ENCODE peak calls at places on chromosomes 4 and X, in eight cellular contexts. One of them, this sample, is unnamed.

GRCh38 chrX:65463550-65463949 is 71.0 kb downstream of the LAS1L start:
- DNase-seq in cardiac fibroblast: peak
- DNase-seq in nephron progenitor cell: no peak
- DNase-seq in heart right ventricle: no peak
- DNase-seq in pancreas: no peak
- DNase-seq in WERI-Rb-1: no peak
- DNase-seq in Panc1: no peak
- DNase-seq in epithelial cell of esophagus: no peak
- DNase-seq in this sample: no peak

GRCh38 chr4:41360214-41360910 is 103.6 kb downstream of the UCHL1 start:
- DNase-seq in cardiac fibroblast: peak
- DNase-seq in nephron progenitor cell: peak
- DNase-seq in heart right ventricle: peak
- DNase-seq in pancreas: peak
- DNase-seq in WERI-Rb-1: peak
- DNase-seq in Panc1: no peak
- DNase-seq in epithelial cell of esophagus: peak
- DNase-seq in this sample: peak

GRCh38 chr4:52704133-52704532 is 45.0 kb upstream of the USP46 start:
- DNase-seq in cardiac fibroblast: peak
- DNase-seq in nephron progenitor cell: no peak
- DNase-seq in heart right ventricle: no peak
- DNase-seq in pancreas: no peak
- DNase-seq in WERI-Rb-1: no peak
- DNase-seq in Panc1: no peak
- DNase-seq in epithelial cell of esophagus: peak
- DNase-seq in this sample: no peak

GRCh38 chr4:3386486-3386885 is 55.3 kb upstream of the HGFAC start:
- DNase-seq in cardiac fibroblast: no peak
- DNase-seq in nephron progenitor cell: no peak
- DNase-seq in heart right ventricle: no peak
- DNase-seq in pancreas: no peak
- DNase-seq in WERI-Rb-1: no peak
- DNase-seq in Panc1: no peak
- DNase-seq in epithelial cell of esophagus: peak
- DNase-seq in this sample: no peak

GRCh38 chr4:17702666-17703065 is 78.8 kb downstream of the FAM184B start:
- DNase-seq in cardiac fibroblast: no peak
- DNase-seq in nephron progenitor cell: no peak
- DNase-seq in heart right ventricle: no peak
- DNase-seq in pancreas: no peak
- DNase-seq in WERI-Rb-1: peak
- DNase-seq in Panc1: no peak
- DNase-seq in epithelial cell of esophagus: no peak
- DNase-seq in this sample: no peak

GRCh38 chr4:159206427-159206871 is 103.6 kb downstream of the RAPGEF2 start:
- DNase-seq in cardiac fibroblast: peak
- DNase-seq in nephron progenitor cell: no peak
- DNase-seq in heart right ventricle: no peak
- DNase-seq in pancreas: no peak
- DNase-seq in WERI-Rb-1: no peak
- DNase-seq in Panc1: no peak
- DNase-seq in epithelial cell of esophagus: peak
- DNase-seq in this sample: no peak

GRCh38 chr4:23697001-23697528 is 192.8 kb downstream of the PPARGC1A start:
- DNase-seq in cardiac fibroblast: no peak
- DNase-seq in nephron progenitor cell: no peak
- DNase-seq in heart right ventricle: no peak
- DNase-seq in pancreas: no peak
- DNase-seq in WERI-Rb-1: peak
- DNase-seq in Panc1: no peak
- DNase-seq in epithelial cell of esophagus: no peak
- DNase-seq in this sample: no peak

GRCh38 chr4:139921551-139922184 is 232.3 kb downstream of the MAML3 start:
- DNase-seq in cardiac fibroblast: no peak
- DNase-seq in nephron progenitor cell: no peak
- DNase-seq in heart right ventricle: no peak
- DNase-seq in pancreas: peak
- DNase-seq in WERI-Rb-1: peak
- DNase-seq in Panc1: no peak
- DNase-seq in epithelial cell of esophagus: no peak
- DNase-seq in this sample: peak

GRCh38 chr4:149884046-149884445 is 68.4 kb upstream of the IQCM start:
- DNase-seq in cardiac fibroblast: no peak
- DNase-seq in nephron progenitor cell: no peak
- DNase-seq in heart right ventricle: peak
- DNase-seq in pancreas: no peak
- DNase-seq in WERI-Rb-1: no peak
- DNase-seq in Panc1: no peak
- DNase-seq in epithelial cell of esophagus: peak
- DNase-seq in this sample: no peak

GRCh38 chr4:68719075-68719473 is 48.6 kb upstream of the UGT2B15 start:
- DNase-seq in cardiac fibroblast: no peak
- DNase-seq in nephron progenitor cell: no peak
- DNase-seq in heart right ventricle: no peak
- DNase-seq in pancreas: no peak
- DNase-seq in WERI-Rb-1: no peak
- DNase-seq in Panc1: no peak
- DNase-seq in epithelial cell of esophagus: no peak
- DNase-seq in this sample: no peak

GRCh38 chr4:106766519-106766918 is 269.6 kb downstream of the DKK2 start:
- DNase-seq in cardiac fibroblast: peak
- DNase-seq in nephron progenitor cell: no peak
- DNase-seq in heart right ventricle: no peak
- DNase-seq in pancreas: no peak
- DNase-seq in WERI-Rb-1: no peak
- DNase-seq in Panc1: no peak
- DNase-seq in epithelial cell of esophagus: no peak
- DNase-seq in this sample: no peak

GRCh38 chr4:47784222-47784621 is 53.6 kb downstream of the CORIN start:
- DNase-seq in cardiac fibroblast: no peak
- DNase-seq in nephron progenitor cell: no peak
- DNase-seq in heart right ventricle: no peak
- DNase-seq in pancreas: no peak
- DNase-seq in WERI-Rb-1: no peak
- DNase-seq in Panc1: no peak
- DNase-seq in epithelial cell of esophagus: peak
- DNase-seq in this sample: no peak

GRCh38 chrX:63503541-63503940 is 152.4 kb upstream of the SPIN4 start:
- DNase-seq in cardiac fibroblast: peak
- DNase-seq in nephron progenitor cell: no peak
- DNase-seq in heart right ventricle: no peak
- DNase-seq in pancreas: no peak
- DNase-seq in WERI-Rb-1: no peak
- DNase-seq in Panc1: no peak
- DNase-seq in epithelial cell of esophagus: peak
- DNase-seq in this sample: no peak

GRCh38 chr4:13910556-13910955 is 283.0 kb upstream of the BOD1L1 start:
- DNase-seq in cardiac fibroblast: no peak
- DNase-seq in nephron progenitor cell: no peak
- DNase-seq in heart right ventricle: no peak
- DNase-seq in pancreas: no peak
- DNase-seq in WERI-Rb-1: no peak
- DNase-seq in Panc1: no peak
- DNase-seq in epithelial cell of esophagus: no peak
- DNase-seq in this sample: no peak

GRCh38 chr4:11228575-11228974 is 200.1 kb downstream of the HS3ST1 start:
- DNase-seq in cardiac fibroblast: peak
- DNase-seq in nephron progenitor cell: no peak
- DNase-seq in heart right ventricle: no peak
- DNase-seq in pancreas: no peak
- DNase-seq in WERI-Rb-1: no peak
- DNase-seq in Panc1: no peak
- DNase-seq in epithelial cell of esophagus: peak
- DNase-seq in this sample: no peak

GRCh38 chrX:30620980-30621716 is 32.1 kb upstream of the GK start:
- DNase-seq in cardiac fibroblast: peak
- DNase-seq in nephron progenitor cell: no peak
- DNase-seq in heart right ventricle: no peak
- DNase-seq in pancreas: no peak
- DNase-seq in WERI-Rb-1: no peak
- DNase-seq in Panc1: no peak
- DNase-seq in epithelial cell of esophagus: peak
- DNase-seq in this sample: no peak

GRCh38 chrX:30615229-30615628 is 37.7 kb upstream of the TASL start:
- DNase-seq in cardiac fibroblast: peak
- DNase-seq in nephron progenitor cell: no peak
- DNase-seq in heart right ventricle: no peak
- DNase-seq in pancreas: no peak
- DNase-seq in WERI-Rb-1: no peak
- DNase-seq in Panc1: no peak
- DNase-seq in epithelial cell of esophagus: peak
- DNase-seq in this sample: no peak

GRCh38 chrX:30620125-30620524 is 33.1 kb upstream of the GK start:
- DNase-seq in cardiac fibroblast: no peak
- DNase-seq in nephron progenitor cell: no peak
- DNase-seq in heart right ventricle: no peak
- DNase-seq in pancreas: no peak
- DNase-seq in WERI-Rb-1: no peak
- DNase-seq in Panc1: no peak
- DNase-seq in epithelial cell of esophagus: no peak
- DNase-seq in this sample: no peak

GRCh38 chrX:30622361-30622760 is 30.9 kb upstream of the GK start:
- DNase-seq in cardiac fibroblast: no peak
- DNase-seq in nephron progenitor cell: no peak
- DNase-seq in heart right ventricle: no peak
- DNase-seq in pancreas: no peak
- DNase-seq in WERI-Rb-1: no peak
- DNase-seq in Panc1: no peak
- DNase-seq in epithelial cell of esophagus: no peak
- DNase-seq in this sample: no peak

DNA sequence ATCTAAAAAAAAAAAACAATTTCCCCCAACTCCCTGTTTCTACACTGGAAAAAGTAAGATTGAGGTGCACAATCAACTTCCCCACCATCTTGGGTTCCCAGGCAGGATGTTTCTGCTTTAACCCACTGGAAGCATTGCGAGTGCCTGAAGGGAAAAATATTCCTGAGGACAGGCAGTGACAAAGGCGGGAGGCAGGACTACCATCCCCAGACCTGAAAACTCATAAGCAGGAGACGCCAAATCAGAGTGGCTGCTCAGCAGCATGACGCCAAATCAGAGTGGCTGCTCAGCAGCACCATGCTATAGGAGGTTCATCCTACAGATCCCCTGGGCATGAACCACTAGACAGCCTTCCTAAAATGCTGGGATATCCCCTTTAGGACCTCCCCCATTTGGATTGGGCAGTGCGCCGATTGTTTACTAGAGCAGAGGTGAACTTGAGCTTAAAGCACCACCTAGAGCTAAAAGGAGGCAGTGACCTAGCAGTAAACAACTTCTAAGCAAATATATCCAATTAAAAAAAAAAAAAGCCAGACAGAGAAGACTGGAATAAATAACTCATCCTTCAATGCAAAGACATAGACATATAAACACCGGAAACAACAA is 35.0 kb upstream of the GK start:
- DNase-seq in cardiac fibroblast: peak
- DNase-seq in nephron progenitor cell: no peak
- DNase-seq in heart right ventricle: no peak
- DNase-seq in pancreas: no peak
- DNase-seq in WERI-Rb-1: no peak
- DNase-seq in Panc1: no peak
- DNase-seq in epithelial cell of esophagus: peak
- DNase-seq in this sample: no peak
- TF ChIP-seq CTCF in cardiac fibroblast: no peak
- TF ChIP-seq CTCF in nephron progenitor cell: no peak
- TF ChIP-seq CTCF in heart right ventricle: no peak
- TF ChIP-seq CTCF in pancreas: no peak
- TF ChIP-seq CTCF in WERI-Rb-1: no peak
- TF ChIP-seq CTCF in Panc1: peak
- TF ChIP-seq CTCF in epithelial cell of esophagus: no peak
- TF ChIP-seq CTCF in this sample: no peak

DNA sequence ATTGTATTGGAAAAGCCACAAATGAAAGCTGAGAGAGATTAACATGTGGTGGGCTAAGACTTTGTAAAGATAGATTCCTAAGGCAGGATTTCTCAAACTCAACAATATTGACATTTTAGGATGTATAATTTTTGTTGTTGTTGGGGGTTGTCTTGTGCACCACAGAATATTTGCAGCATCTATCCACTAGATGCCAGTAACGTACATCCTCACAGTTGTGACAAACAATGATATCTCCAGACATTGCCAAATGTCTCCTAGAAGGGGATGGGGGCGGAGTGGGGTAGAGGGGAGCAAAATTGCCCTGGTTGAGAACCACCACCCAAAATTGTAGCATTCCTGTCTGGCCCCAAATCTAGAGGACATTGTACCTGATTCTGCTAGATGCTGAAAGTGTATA is 14.7 kb upstream of the CBR4 start:
- DNase-seq in cardiac fibroblast: peak
- DNase-seq in nephron progenitor cell: no peak
- DNase-seq in heart right ventricle: no peak
- DNase-seq in pancreas: no peak
- DNase-seq in WERI-Rb-1: peak
- DNase-seq in Panc1: no peak
- DNase-seq in epithelial cell of esophagus: peak
- DNase-seq in this sample: no peak
- TF ChIP-seq CTCF in cardiac fibroblast: peak
- TF ChIP-seq CTCF in nephron progenitor cell: peak
- TF ChIP-seq CTCF in heart right ventricle: peak
- TF ChIP-seq CTCF in pancreas: peak
- TF ChIP-seq CTCF in WERI-Rb-1: peak
- TF ChIP-seq CTCF in Panc1: peak
- TF ChIP-seq CTCF in epithelial cell of esophagus: peak
- TF ChIP-seq CTCF in this sample: peak

DNA sequence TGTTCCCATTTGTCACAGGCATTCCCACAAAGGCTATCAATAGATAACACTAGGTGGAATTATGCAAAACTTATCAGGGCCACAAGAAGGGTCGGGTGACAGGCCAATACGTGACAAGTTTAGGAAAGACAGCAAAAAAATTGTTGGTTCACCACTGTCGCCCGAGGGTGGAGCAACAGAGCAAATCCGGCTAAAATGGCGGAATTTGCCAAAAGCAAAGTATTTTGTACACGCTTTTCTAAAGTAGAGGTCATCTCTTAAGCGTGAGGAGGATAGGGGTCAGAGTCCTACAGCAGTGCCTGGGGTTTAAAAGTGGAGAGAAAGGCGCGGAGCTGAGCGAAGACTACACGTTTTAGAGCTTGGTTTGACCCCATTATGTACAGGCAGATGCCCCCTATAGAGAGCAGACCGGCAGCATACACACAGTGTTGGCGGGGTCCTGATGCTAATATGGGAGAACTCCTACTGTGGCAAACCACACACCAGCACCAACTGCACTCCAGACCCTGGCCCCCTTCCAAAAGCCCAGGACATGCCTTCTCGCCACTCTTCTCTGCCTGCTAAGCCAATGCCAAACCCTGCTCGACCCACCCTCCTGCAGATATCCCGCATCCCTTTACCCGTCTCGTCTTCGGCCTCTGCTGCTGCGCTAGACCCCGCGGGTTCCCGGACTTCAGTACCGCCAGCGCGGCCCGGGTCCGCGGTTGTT is 733 bp downstream of the CCNA2 start:
- DNase-seq in cardiac fibroblast: peak
- DNase-seq in nephron progenitor cell: peak
- DNase-seq in heart right ventricle: no peak
- DNase-seq in pancreas: peak
- DNase-seq in WERI-Rb-1: peak
- DNase-seq in Panc1: no peak
- DNase-seq in epithelial cell of esophagus: peak
- DNase-seq in this sample: peak
- TF ChIP-seq CTCF in cardiac fibroblast: peak
- TF ChIP-seq CTCF in nephron progenitor cell: no peak
- TF ChIP-seq CTCF in heart right ventricle: no peak
- TF ChIP-seq CTCF in pancreas: no peak
- TF ChIP-seq CTCF in WERI-Rb-1: no peak
- TF ChIP-seq CTCF in Panc1: peak
- TF ChIP-seq CTCF in epithelial cell of esophagus: no peak
- TF ChIP-seq CTCF in this sample: no peak

GRCh38 chrX:48474127-48474526 is 1.9 kb upstream of the FTSJ1 start:
- DNase-seq in cardiac fibroblast: peak
- DNase-seq in nephron progenitor cell: no peak
- DNase-seq in heart right ventricle: no peak
- DNase-seq in pancreas: no peak
- DNase-seq in WERI-Rb-1: peak
- DNase-seq in Panc1: no peak
- DNase-seq in epithelial cell of esophagus: peak
- DNase-seq in this sample: no peak
- TF ChIP-seq CTCF in cardiac fibroblast: peak
- TF ChIP-seq CTCF in nephron progenitor cell: no peak
- TF ChIP-seq CTCF in heart right ventricle: no peak
- TF ChIP-seq CTCF in pancreas: no peak
- TF ChIP-seq CTCF in WERI-Rb-1: peak
- TF ChIP-seq CTCF in Panc1: peak
- TF ChIP-seq CTCF in epithelial cell of esophagus: peak
- TF ChIP-seq CTCF in this sample: no peak